ENCODE peak calls at places on chromosomes 1 and 21, in nine cellular contexts. B is heart right ventricle, D is choroid plexus epithelial cell, E is HFF-Myc, N is tibial nerve, M is heart left ventricle, L is stomach, R is endodermal cell, A is Peyer's patch. V is an unnamed sample.
A peak's percentile ranks its signal among the peaks of the same experiment; 100 is the strongest.

GRCh38 chr1:58162952-58163550 is 383.5 kb downstream of the OMA1 start:
- DNase-seq in B (peak; percentile 16), D (peak; percentile 70), E (peak; percentile 50), N (peak; percentile 23), M (peak; percentile 64), L (peak; percentile 59), R (peak; percentile 87), A (no peak), V (peak; percentile 37)

GRCh38 chr1:241610056-241610815 is 29.9 kb downstream of the CHML start:
- DNase-seq in B (no peak), D (peak; percentile 61), E (no peak), N (no peak), M (no peak), L (peak; percentile 33), R (peak; percentile 53), A (no peak), V (no peak)

GRCh38 chr1:109199710-109200109 is 14.0 kb upstream of the SARS1 start:
- DNase-seq in B (no peak), D (no peak), E (no peak), N (no peak), M (no peak), L (peak; percentile 25), R (no peak), A (no peak), V (no peak)

GRCh38 chr1:44318097-44319088 is 36.7 kb downstream of the ERI3 start:
- DNase-seq in B (no peak), D (peak; percentile 60), E (no peak), N (no peak), M (no peak), L (no peak), R (peak; percentile 83), A (no peak), V (no peak)

GRCh38 chr1:199742547-199742946 is 285.0 kb upstream of the NR5A2 start:
- DNase-seq in B (no peak), D (peak; percentile 92), E (peak; percentile 29), N (no peak), M (no peak), L (no peak), R (no peak), A (no peak), V (no peak)

GRCh38 chr21:34522284-34522683 is 10.3 kb upstream of the KCNE1 start:
- DNase-seq in B (no peak), D (no peak), E (no peak), N (no peak), M (no peak), L (no peak), R (no peak), A (peak; percentile 74), V (no peak)

GRCh38 chr1:52603680-52604501 is 1.7 kb downstream of the GPX7 start:
- DNase-seq in B (no peak), D (peak; percentile 26), E (no peak), N (no peak), M (no peak), L (no peak), R (no peak), A (no peak), V (no peak)

GRCh38 chr1:56644941-56645662 is at the start of gene PRKAA2:
- DNase-seq in B (peak; percentile 63), D (no peak), E (no peak), N (no peak), M (peak; percentile 72), L (peak; percentile 48), R (peak; percentile 87), A (peak; percentile 56), V (peak; percentile 62)

GRCh38 chr1:6142036-6142621 is 38.0 kb downstream of the CHD5 start:
- DNase-seq in B (peak; percentile 7), D (no peak), E (no peak), N (no peak), M (no peak), L (no peak), R (no peak), A (no peak), V (no peak)

GRCh38 chr21:31457675-31458074 is 113.6 kb upstream of the TIAM1 start:
- DNase-seq in B (no peak), D (no peak), E (no peak), N (no peak), M (no peak), L (no peak), R (peak; percentile 72), A (no peak), V (no peak)
- TF ChIP-seq CTCF in B (no peak), D (peak; percentile 8), E (no peak), N (no peak), M (no peak), L (no peak), R (peak; percentile 84), A (no peak), V (peak; percentile 31)

DNA sequence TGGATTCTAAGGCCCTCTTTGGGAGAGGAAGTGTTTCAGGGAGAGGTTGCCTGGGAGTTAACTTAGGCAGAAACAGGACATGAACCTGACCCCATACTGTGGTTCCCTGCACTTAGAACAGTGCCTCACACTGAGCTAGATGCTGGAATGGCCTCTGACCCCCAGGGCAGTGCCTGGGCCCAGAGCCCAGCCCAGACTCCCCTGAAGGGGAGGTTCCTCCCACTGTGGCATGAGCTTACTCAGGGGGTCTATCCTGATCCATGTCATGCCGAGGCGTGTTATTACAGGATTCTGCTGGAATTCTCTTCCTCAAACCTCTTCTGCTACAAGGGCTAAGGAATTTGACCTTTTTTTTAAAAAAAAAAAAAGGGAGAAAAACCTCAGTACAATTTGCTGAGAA is 72.2 kb downstream of the MRPL37 start:
- DNase-seq in B (no peak), D (no peak), E (no peak), N (no peak), M (no peak), L (no peak), R (no peak), A (no peak), V (no peak)
- TF ChIP-seq CTCF in B (no peak), D (no peak), E (no peak), N (no peak), M (no peak), L (no peak), R (no peak), A (no peak), V (no peak)

GRCh38 chr21:46273341-46273740 is 12.1 kb downstream of the MCM3AP start:
- DNase-seq in B (no peak), D (no peak), E (no peak), N (no peak), M (no peak), L (no peak), R (no peak), A (no peak), V (no peak)

GRCh38 chr21:46269466-46269865 is 15.9 kb downstream of the MCM3AP start:
- DNase-seq in B (no peak), D (no peak), E (no peak), N (no peak), M (no peak), L (no peak), R (no peak), A (no peak), V (no peak)

DNA sequence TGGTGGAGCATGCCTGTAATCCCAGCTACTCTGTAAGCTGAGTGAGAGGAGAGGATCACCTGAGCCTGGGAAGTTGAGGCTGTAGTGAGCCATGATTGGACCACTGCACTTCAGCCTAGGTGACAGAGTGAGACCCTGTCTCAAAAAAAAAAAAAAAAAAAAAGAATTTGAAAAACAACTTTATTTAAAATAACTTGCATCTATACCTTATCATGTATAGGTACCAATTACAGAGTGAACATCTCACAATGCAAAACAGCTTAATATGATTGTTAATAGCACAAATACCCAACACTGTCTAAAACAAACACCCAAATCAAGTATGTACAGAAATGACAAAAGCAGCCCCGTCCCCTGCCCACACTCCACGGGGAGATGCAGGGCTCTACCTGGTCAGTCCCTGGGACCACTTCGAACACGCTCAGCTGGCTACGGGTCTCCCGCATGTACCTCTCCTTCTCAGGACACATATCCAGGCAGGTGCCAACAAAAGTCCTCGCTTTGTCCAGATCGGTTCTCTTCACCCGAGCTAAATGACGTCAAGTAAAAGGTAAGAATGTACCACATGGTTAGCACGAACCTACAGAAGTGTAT is 10.5 kb downstream of the MCM3AP start:
- DNase-seq in B (no peak), D (no peak), E (no peak), N (no peak), M (no peak), L (no peak), R (no peak), A (no peak), V (no peak)
- TF ChIP-seq CTCF in B (no peak), D (no peak), E (no peak), N (no peak), M (no peak), L (no peak), R (no peak), A (no peak), V (no peak)

GRCh38 chr1:153922076-153922837 is 515 bp downstream of the GATAD2B start:
- DNase-seq in B (peak; percentile 47), D (no peak), E (no peak), N (no peak), M (peak; percentile 65), L (peak; percentile 32), R (peak; percentile 91), A (no peak), V (peak; percentile 58)
- TF ChIP-seq CTCF in B (no peak), D (peak; percentile 9), E (no peak), N (peak; percentile 9), M (no peak), L (peak; percentile 14), R (peak; percentile 56), A (no peak), V (peak; percentile 34)

DNA sequence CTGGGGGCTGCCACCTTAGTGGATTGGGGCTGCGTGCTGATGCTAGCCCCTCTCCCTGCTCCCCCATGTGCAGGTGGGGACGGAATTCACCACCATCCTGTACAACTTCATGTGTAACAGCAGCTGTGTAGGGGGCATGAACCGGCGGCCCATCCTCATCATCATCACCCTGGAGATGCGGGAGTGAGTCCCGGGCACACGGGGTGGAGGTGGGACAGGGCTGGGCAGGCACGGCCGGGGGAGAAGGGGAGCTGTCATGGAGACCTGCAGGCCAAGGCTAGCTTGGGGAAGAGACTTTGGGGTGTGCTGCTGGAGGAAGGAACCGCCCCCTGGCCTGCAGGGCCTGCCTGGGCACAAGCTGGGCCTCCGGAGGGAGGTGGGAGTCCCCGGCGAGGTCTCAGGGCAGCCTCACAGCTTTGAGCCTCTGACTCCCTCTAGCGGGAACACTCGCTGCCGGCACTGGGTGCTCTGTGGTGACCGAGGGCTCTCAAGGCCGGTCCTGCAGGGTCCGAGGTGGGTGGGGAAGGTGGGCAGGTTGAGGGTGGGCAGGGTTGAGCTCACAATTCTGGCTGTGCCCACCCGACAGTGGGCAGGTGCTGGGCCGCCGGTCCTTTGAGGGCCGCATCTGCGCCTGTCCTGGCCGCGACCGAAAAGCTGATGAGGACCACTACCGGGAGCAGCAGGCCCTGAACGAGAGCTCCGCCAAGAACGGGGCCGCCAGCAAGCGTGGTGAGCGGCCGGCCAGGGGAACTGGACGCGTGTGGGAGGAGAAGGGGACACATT is 25.0 kb upstream of the CCDC27 start:
- DNase-seq in B (peak; percentile 21), D (peak; percentile 48), E (no peak), N (no peak), M (no peak), L (peak; percentile 30), R (peak; percentile 91), A (no peak), V (no peak)
- TF ChIP-seq CTCF in B (no peak), D (peak; percentile 77), E (peak; percentile 56), N (no peak), M (peak; percentile 12), L (no peak), R (peak; percentile 74), A (no peak), V (peak; percentile 59)

V was measured in progenitor cell of endocrine pancreas.